ENCODE peak calls at places on chromosomes 5 and 9, in six cellular contexts. S is AG09309; L is AG08396; V is activated CD4-positive, alpha-beta T cell treated with anti-CD3 and anti-CD28 coated beads, Interleukin-2, amount 10 ng/mL, durations not matched to agents 7 days and 5 days; O is stimulated activated CD4-positive, alpha-beta T cell treated with anti-CD3 and anti-CD28 coated beads, Interleukin-12 subunit alpha, Interleukin-12 subunit beta, amount 100 ng/mL, for 4 hours; J is activated CD8-positive, alpha-beta T cell treated with anti-CD3 and anti-CD28 coated beads, Interleukin-2, amount 10 ng/mL, durations not matched to agents 7 days and 5 days. I is an unnamed sample.

GRCh38 chr9:99411068-99411467 is 189.0 kb downstream of the SEC61B start:
- DNase-seq in S (no peak), V (no peak), J (no peak), L (peak), O (no peak), I (no peak)

GRCh38 chr5:122077451-122078115 is 476 bp downstream of the LOX start:
- DNase-seq in S (no peak), J (no peak), V (no peak), L (peak), O (no peak), I (peak)

GRCh38 chr5:2557435-2557834 is 194.0 kb downstream of the IRX2 start:
- DNase-seq in J (no peak), S (no peak), O (no peak), V (no peak), L (no peak), I (no peak)

GRCh38 chr5:137328991-137329390 is 170.1 kb downstream of the SPOCK1 start:
- DNase-seq in S (no peak), L (no peak), V (no peak), O (no peak), J (no peak), I (no peak)

GRCh38 chr5:39453606-39454005 is 28.8 kb upstream of the DAB2 start:
- DNase-seq in S (no peak), O (no peak), J (no peak), L (no peak), V (no peak), I (no peak)

GRCh38 chr5:141692533-141692888 is 10.5 kb upstream of the ARAP3 start:
- DNase-seq in V (no peak), O (no peak), J (no peak), L (no peak), S (no peak), I (no peak)

GRCh38 chr5:42887094-42887493 is 75.4 kb upstream of the SELENOP start:
- DNase-seq in V (no peak), J (no peak), L (no peak), O (no peak), S (no peak), I (no peak)

GRCh38 chr9:97556036-97556720 is 54.7 kb downstream of the TMOD1 start:
- DNase-seq in V (no peak), S (no peak), J (no peak), O (no peak), L (no peak), I (no peak)

GRCh38 chr9:136312436-136312835 is 8.5 kb upstream of the CCDC187 start:
- DNase-seq in O (peak), V (peak), J (peak), S (no peak), L (peak), I (no peak)

GRCh38 chr5:174733836-174734235 is 9.5 kb downstream of the MSX2 start:
- DNase-seq in S (no peak), O (no peak), L (no peak), V (no peak), J (no peak), I (no peak)

GRCh38 chr5:126970517-126971017 is 59.8 kb downstream of the MARCHF3 start:
- DNase-seq in O (no peak), J (no peak), V (no peak), S (peak), L (peak), I (no peak)

GRCh38 chr9:2800385-2801179 is 43.3 kb downstream of the PUM3 start:
- DNase-seq in O (no peak), S (no peak), J (no peak), V (no peak), L (peak), I (no peak)

GRCh38 chr5:62312674-62313073 is 6.7 kb downstream of the KIF2A start:
- DNase-seq in V (no peak), J (no peak), O (no peak), L (no peak), S (no peak), I (no peak)

GRCh38 chr9:88537743-88538055 is 2.7 kb downstream of the NXNL2 start:
- DNase-seq in S (peak), O (no peak), V (peak), J (peak), L (peak), I (no peak)

GRCh38 chr9:38622083-38622674 is 1.8 kb upstream of the ANKRD18A start:
- DNase-seq in O (peak), L (no peak), S (no peak), J (no peak), V (no peak), I (no peak)

GRCh38 chr9:88539246-88539645 is 4.3 kb downstream of the NXNL2 start:
- DNase-seq in L (no peak), J (no peak), S (no peak), V (no peak), O (no peak), I (no peak)

GRCh38 chr9:16414451-16414850 is 456.0 kb downstream of the BNC2 start:
- DNase-seq in V (no peak), J (no peak), L (no peak), O (no peak), S (no peak), I (no peak)

GRCh38 chr5:161546463-161547301 is at the start of gene GABRB2:
- DNase-seq in O (peak), V (peak), J (peak), S (no peak), L (peak), I (peak)

GRCh38 chr5:124538196-124538595 is 208.2 kb downstream of the ZNF608 start:
- DNase-seq in V (no peak), S (no peak), L (no peak), O (no peak), J (no peak), I (no peak)

GRCh38 chr9:36813149-36813548 is 220.9 kb downstream of the PAX5 start:
- DNase-seq in V (no peak), O (no peak), L (no peak), J (no peak), S (no peak), I (no peak)

GRCh38 chr5:120055858-120056257 is 408.2 kb upstream of the PRR16 start:
- DNase-seq in O (no peak), L (peak), J (no peak), S (peak), V (no peak), I (no peak)

GRCh38 chr5:75052461-75053285 is at the start of gene GCNT4:
- DNase-seq in L (peak), O (peak), V (peak), S (no peak), J (peak), I (peak)

GRCh38 chr9:35385042-35385441 is 104.9 kb upstream of the RUSC2 start:
- DNase-seq in L (peak), J (no peak), O (no peak), S (peak), V (no peak), I (no peak)

GRCh38 chr5:67493676-67494075 is 297.1 kb upstream of the CD180 start:
- DNase-seq in S (no peak), V (peak), J (no peak), L (peak), O (no peak), I (no peak)

GRCh38 chr9:123131258-123131657 is 97.8 kb downstream of the GPR21 start:
- DNase-seq in L (peak), S (peak), V (no peak), O (no peak), J (no peak), I (no peak)

GRCh38 chr5:19923742-19924141 is 64.3 kb downstream of the CDH18 start:
- DNase-seq in O (no peak), V (no peak), S (no peak), J (no peak), L (no peak), I (no peak)

GRCh38 chr9:79165006-79165405 is 406.8 kb upstream of the TLE4 start:
- DNase-seq in L (peak), J (no peak), S (no peak), O (no peak), V (no peak), I (no peak)

GRCh38 chr5:2299388-2300220 is 416.9 kb upstream of the IRX4 start:
- DNase-seq in O (no peak), J (no peak), S (no peak), L (no peak), V (no peak), I (no peak)

GRCh38 chr5:135208555-135209494 is 174.8 kb upstream of the PITX1 start:
- DNase-seq in J (no peak), V (no peak), L (peak), S (peak), O (no peak), I (peak)

GRCh38 chr5:179192185-179192890 is 132.2 kb downstream of the ZNF354C start:
- DNase-seq in S (no peak), L (no peak), V (no peak), O (no peak), J (no peak), I (no peak)

GRCh38 chr5:13540154-13540815 is 404.2 kb downstream of the DNAH5 start:
- DNase-seq in L (no peak), S (no peak), V (no peak), O (no peak), J (no peak), I (no peak)

GRCh38 chr5:86807046-86807712 is 189.4 kb downstream of the COX7C start:
- DNase-seq in V (no peak), J (no peak), L (no peak), O (no peak), S (no peak), I (no peak)

GRCh38 chr9:87435189-87435880 is 62.3 kb upstream of the DAPK1 start:
- DNase-seq in S (no peak), O (no peak), L (no peak), J (no peak), V (no peak), I (no peak)

GRCh38 chr5:113421643-113422132 is 13.1 kb downstream of the TSSK1B start:
- DNase-seq in O (no peak), J (no peak), L (no peak), V (no peak), S (no peak), I (no peak)

GRCh38 chr9:131271506-131271931 is 4.8 kb downstream of the FAM78A start:
- DNase-seq in S (no peak), J (no peak), V (no peak), O (no peak), L (no peak), I (no peak)

I was measured in progenitor cell of endocrine pancreas.